ENCODE peak calls at places on chromosomes 7 and 10, in four cellular contexts. One of them, this sample, is unnamed.

GRCh38 chr10:97102441-97102840 is 83.3 kb downstream of the SLIT1 start:
- DNase-seq in GM12878: no peak
- DNase-seq in K562: no peak
- DNase-seq in HepG2: no peak
- DNase-seq in this sample: no peak

GRCh38 chr7:27071622-27072390 is 24.0 kb downstream of the HOXA1 start:
- DNase-seq in GM12878: no peak
- DNase-seq in K562: peak
- DNase-seq in HepG2: no peak
- DNase-seq in this sample: no peak

GRCh38 chr7:80218723-80219122 is 84.1 kb downstream of the GNAI1 start:
- DNase-seq in GM12878: no peak
- DNase-seq in K562: no peak
- DNase-seq in HepG2: peak
- DNase-seq in this sample: no peak

GRCh38 chr7:99562832-99563231 is 4.4 kb downstream of the ZNF655 start:
- DNase-seq in GM12878: no peak
- DNase-seq in K562: peak
- DNase-seq in HepG2: peak
- DNase-seq in this sample: no peak

GRCh38 chr10:46236941-46237681 is 49.7 kb upstream of the ANTXRL start:
- DNase-seq in GM12878: no peak
- DNase-seq in K562: no peak
- DNase-seq in HepG2: no peak
- DNase-seq in this sample: no peak

GRCh38 chr7:140696024-140696678 is 357 bp upstream of the NDUFB2 start:
- DNase-seq in GM12878: no peak
- DNase-seq in K562: peak
- DNase-seq in HepG2: peak
- DNase-seq in this sample: peak

GRCh38 chr7:12590559-12590958 is 20.0 kb downstream of the SCIN start:
- DNase-seq in GM12878: no peak
- DNase-seq in K562: peak
- DNase-seq in HepG2: no peak
- DNase-seq in this sample: no peak

GRCh38 chr7:2072798-2073197 is 159.9 kb downstream of the MAD1L1 start:
- DNase-seq in GM12878: no peak
- DNase-seq in K562: no peak
- DNase-seq in HepG2: no peak
- DNase-seq in this sample: no peak

GRCh38 chr10:60282771-60283353 is 106.8 kb downstream of the ANK3 start:
- DNase-seq in GM12878: no peak
- DNase-seq in K562: no peak
- DNase-seq in HepG2: peak
- DNase-seq in this sample: no peak

GRCh38 chr7:88226886-88227516 is 7.2 kb upstream of the SRI start:
- DNase-seq in GM12878: no peak
- DNase-seq in K562: no peak
- DNase-seq in HepG2: peak
- DNase-seq in this sample: no peak

GRCh38 chr7:36278767-36279171 is 110.9 kb upstream of the ANLN start:
- DNase-seq in GM12878: no peak
- DNase-seq in K562: no peak
- DNase-seq in HepG2: no peak
- DNase-seq in this sample: peak

GRCh38 chr10:69344591-69345244 is 66.4 kb downstream of the HK1 start:
- DNase-seq in GM12878: peak
- DNase-seq in K562: no peak
- DNase-seq in HepG2: no peak
- DNase-seq in this sample: no peak
- H3K4me2 ChIP-seq in GM12878: peak
- H3K4me2 ChIP-seq in K562: no peak
- H3K4me2 ChIP-seq in HepG2: no peak
- H3K4me2 ChIP-seq in this sample: no peak

GRCh38 chr7:42883950-42884349 is 27.9 kb downstream of the C7orf25 start:
- DNase-seq in GM12878: no peak
- DNase-seq in K562: no peak
- DNase-seq in HepG2: no peak
- DNase-seq in this sample: no peak

GRCh38 chr7:42886129-42886528 is 25.7 kb downstream of the C7orf25 start:
- DNase-seq in GM12878: no peak
- DNase-seq in K562: no peak
- DNase-seq in HepG2: no peak
- DNase-seq in this sample: peak

DNA sequence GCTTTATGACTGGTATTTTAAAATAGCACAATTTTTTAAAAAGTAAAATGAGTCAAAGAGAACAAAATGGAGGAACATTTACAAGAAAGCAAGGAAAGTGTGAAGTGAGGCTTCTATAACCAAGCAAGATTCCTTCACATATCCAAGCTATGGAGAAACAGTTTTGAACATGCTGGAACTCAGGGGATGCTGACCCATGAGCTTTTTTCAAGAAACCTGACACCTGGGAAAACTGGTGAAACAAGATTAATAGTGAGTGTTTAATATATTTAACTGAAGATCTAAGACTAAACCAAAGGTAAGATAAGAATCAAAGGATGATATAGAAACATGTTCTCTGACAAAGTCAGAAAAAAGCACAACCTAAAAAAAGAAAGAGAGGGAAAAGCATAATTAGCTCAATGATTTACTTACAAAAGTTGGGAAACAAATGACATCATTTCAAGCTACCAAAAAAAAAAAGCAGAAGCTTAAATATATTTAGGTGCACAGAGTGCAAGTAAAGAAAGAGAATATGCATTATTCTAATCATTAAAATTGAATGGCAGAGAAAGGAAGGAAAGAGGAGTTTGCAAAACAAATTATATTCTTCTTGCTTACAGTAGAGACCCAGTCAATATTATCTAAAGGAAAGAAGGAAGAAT is 24.9 kb downstream of the C7orf25 start:
- DNase-seq in GM12878: no peak
- DNase-seq in K562: no peak
- DNase-seq in HepG2: no peak
- DNase-seq in this sample: no peak
- TF ChIP-seq MXI1 in GM12878: no peak
- TF ChIP-seq MXI1 in K562: no peak
- TF ChIP-seq MXI1 in HepG2: no peak
- TF ChIP-seq MXI1 in this sample: no peak

GRCh38 chr10:51993475-51993874 is 294.1 kb upstream of the CSTF2T start:
- DNase-seq in GM12878: no peak
- DNase-seq in K562: no peak
- DNase-seq in HepG2: no peak
- DNase-seq in this sample: no peak

GRCh38 chr10:52004342-52004949 is 305.1 kb upstream of the CSTF2T start:
- DNase-seq in GM12878: no peak
- DNase-seq in K562: peak
- DNase-seq in HepG2: peak
- DNase-seq in this sample: peak

DNA sequence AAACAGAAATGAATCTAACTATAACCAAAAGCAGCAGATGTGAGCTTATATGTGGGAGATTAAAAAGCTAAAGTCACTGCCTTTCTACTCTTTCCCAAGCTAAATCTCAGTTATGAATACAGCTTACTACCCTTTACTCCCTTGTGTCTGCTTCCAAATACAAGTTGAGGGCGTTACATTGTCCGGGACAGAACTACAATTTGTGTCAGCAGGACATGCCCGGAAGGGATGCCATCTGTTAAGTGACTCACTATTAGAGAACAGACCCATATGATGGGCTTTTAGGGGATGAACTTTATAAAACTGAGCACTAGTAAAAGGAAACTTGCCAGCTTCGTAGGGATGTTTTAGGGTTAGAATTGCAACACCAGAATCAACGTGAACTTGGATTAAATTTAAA is 299.7 kb upstream of the CSTF2T start:
- DNase-seq in GM12878: no peak
- DNase-seq in K562: no peak
- DNase-seq in HepG2: no peak
- DNase-seq in this sample: peak
- TF ChIP-seq MAX in GM12878: no peak
- TF ChIP-seq MAX in K562: no peak
- TF ChIP-seq MAX in HepG2: no peak
- TF ChIP-seq MAX in this sample: no peak

GRCh38 chr7:115087437-115087836 is 165.5 kb downstream of the MDFIC start:
- DNase-seq in GM12878: no peak
- DNase-seq in K562: no peak
- DNase-seq in HepG2: peak
- DNase-seq in this sample: no peak
- H3K4me2 ChIP-seq in GM12878: no peak
- H3K4me2 ChIP-seq in K562: no peak
- H3K4me2 ChIP-seq in HepG2: no peak
- H3K4me2 ChIP-seq in this sample: peak

GRCh38 chr10:131900350-131901152 is at the start of gene PPP2R2D:
- DNase-seq in GM12878: peak
- DNase-seq in K562: peak
- DNase-seq in HepG2: peak
- DNase-seq in this sample: peak
- TF ChIP-seq MXI1 in GM12878: peak
- TF ChIP-seq MXI1 in K562: no peak
- TF ChIP-seq MXI1 in HepG2: peak
- TF ChIP-seq MXI1 in this sample: peak

GRCh38 chr7:77877800-77878199 is 79.2 kb downstream of the PHTF2 start:
- DNase-seq in GM12878: no peak
- DNase-seq in K562: no peak
- DNase-seq in HepG2: no peak
- DNase-seq in this sample: no peak
- TF ChIP-seq MAX in GM12878: no peak
- TF ChIP-seq MAX in K562: no peak
- TF ChIP-seq MAX in HepG2: no peak
- TF ChIP-seq MAX in this sample: no peak

This sample was measured in SK-N-SH.